ENCODE peak calls at places on chromosome 21, in five cellular contexts. One of them, this sample, is unnamed.

GRCh38 chr21:37828515-37828914 is 87.7 kb downstream of the KCNJ6 start:
- DNase-seq in heart left ventricle: no peak
- DNase-seq in fibroblast of lung: no peak
- DNase-seq in ovary: no peak
- DNase-seq in endothelial cell of umbilical vein: no peak
- DNase-seq in this sample: no peak

GRCh38 chr21:41597227-41597626 is 89.3 kb upstream of the TMPRSS2 start:
- DNase-seq in ovary: peak
- DNase-seq in fibroblast of lung: no peak
- DNase-seq in endothelial cell of umbilical vein: no peak
- DNase-seq in heart left ventricle: no peak
- DNase-seq in this sample: no peak

GRCh38 chr21:27206368-27206982 is 239.6 kb upstream of the ADAMTS5 start:
- DNase-seq in fibroblast of lung: peak
- DNase-seq in ovary: no peak
- DNase-seq in heart left ventricle: no peak
- DNase-seq in endothelial cell of umbilical vein: no peak
- DNase-seq in this sample: peak

GRCh38 chr21:38880578-38880966 is 74.8 kb downstream of the ETS2 start:
- DNase-seq in heart left ventricle: no peak
- DNase-seq in endothelial cell of umbilical vein: no peak
- DNase-seq in ovary: no peak
- DNase-seq in fibroblast of lung: no peak
- DNase-seq in this sample: no peak

GRCh38 chr21:41641821-41642368 is 125.0 kb downstream of the RIPK4 start:
- DNase-seq in endothelial cell of umbilical vein: peak
- DNase-seq in fibroblast of lung: peak
- DNase-seq in ovary: peak
- DNase-seq in heart left ventricle: peak
- DNase-seq in this sample: peak

GRCh38 chr21:28608646-28609045 is 384.0 kb downstream of the LTN1 start:
- DNase-seq in ovary: no peak
- DNase-seq in fibroblast of lung: no peak
- DNase-seq in heart left ventricle: no peak
- DNase-seq in endothelial cell of umbilical vein: no peak
- DNase-seq in this sample: no peak

GRCh38 chr21:42061195-42061865 is 9.8 kb upstream of the UMODL1 start:
- DNase-seq in ovary: no peak
- DNase-seq in endothelial cell of umbilical vein: no peak
- DNase-seq in fibroblast of lung: no peak
- DNase-seq in heart left ventricle: peak
- DNase-seq in this sample: no peak

GRCh38 chr21:21921410-21922232 is 923.4 kb downstream of the NCAM2 start:
- DNase-seq in endothelial cell of umbilical vein: no peak
- DNase-seq in ovary: no peak
- DNase-seq in fibroblast of lung: peak
- DNase-seq in heart left ventricle: no peak
- DNase-seq in this sample: no peak

GRCh38 chr21:42150458-42151085 is 68.4 kb upstream of the ABCG1 start:
- DNase-seq in endothelial cell of umbilical vein: no peak
- DNase-seq in heart left ventricle: no peak
- DNase-seq in fibroblast of lung: no peak
- DNase-seq in ovary: no peak
- DNase-seq in this sample: no peak

GRCh38 chr21:41786521-41786987 is 19.7 kb upstream of the RIPK4 start:
- DNase-seq in heart left ventricle: no peak
- DNase-seq in fibroblast of lung: peak
- DNase-seq in ovary: no peak
- DNase-seq in endothelial cell of umbilical vein: no peak
- DNase-seq in this sample: no peak

GRCh38 chr21:20996421-20997307 is 1.5 kb upstream of the NCAM2 start:
- DNase-seq in fibroblast of lung: peak
- DNase-seq in heart left ventricle: no peak
- DNase-seq in ovary: no peak
- DNase-seq in endothelial cell of umbilical vein: no peak
- DNase-seq in this sample: no peak

GRCh38 chr21:18646114-18646513 is 242.5 kb upstream of the TMPRSS15 start:
- DNase-seq in endothelial cell of umbilical vein: no peak
- DNase-seq in fibroblast of lung: no peak
- DNase-seq in heart left ventricle: no peak
- DNase-seq in ovary: no peak
- DNase-seq in this sample: no peak

GRCh38 chr21:39083377-39084008 is 99.8 kb downstream of the PSMG1 start:
- DNase-seq in fibroblast of lung: no peak
- DNase-seq in ovary: peak
- DNase-seq in endothelial cell of umbilical vein: no peak
- DNase-seq in heart left ventricle: no peak
- DNase-seq in this sample: no peak

GRCh38 chr21:16492892-16493291 is 763.1 kb downstream of the USP25 start:
- DNase-seq in endothelial cell of umbilical vein: no peak
- DNase-seq in fibroblast of lung: peak
- DNase-seq in ovary: no peak
- DNase-seq in heart left ventricle: no peak
- DNase-seq in this sample: no peak

GRCh38 chr21:33302055-33302454 is 22.7 kb upstream of the IFNAR1 start:
- DNase-seq in ovary: no peak
- DNase-seq in fibroblast of lung: no peak
- DNase-seq in heart left ventricle: no peak
- DNase-seq in endothelial cell of umbilical vein: no peak
- DNase-seq in this sample: no peak
- H3K27ac ChIP-seq in ovary: no peak
- H3K27ac ChIP-seq in fibroblast of lung: no peak
- H3K27ac ChIP-seq in heart left ventricle: peak
- H3K27ac ChIP-seq in endothelial cell of umbilical vein: no peak
- H3K27ac ChIP-seq in this sample: no peak

GRCh38 chr21:44285102-44285501 is 574 bp upstream of the AIRE start:
- DNase-seq in endothelial cell of umbilical vein: no peak
- DNase-seq in heart left ventricle: no peak
- DNase-seq in fibroblast of lung: no peak
- DNase-seq in ovary: no peak
- DNase-seq in this sample: no peak
- TF ChIP-seq CTCF in endothelial cell of umbilical vein: no peak
- TF ChIP-seq CTCF in heart left ventricle: no peak
- TF ChIP-seq CTCF in fibroblast of lung: no peak
- TF ChIP-seq CTCF in ovary: no peak
- TF ChIP-seq CTCF in this sample: no peak

GRCh38 chr21:46141767-46142580 is 13.4 kb downstream of the FTCD start:
- DNase-seq in heart left ventricle: peak
- DNase-seq in endothelial cell of umbilical vein: no peak
- DNase-seq in ovary: no peak
- DNase-seq in fibroblast of lung: no peak
- DNase-seq in this sample: no peak
- H3K4me3 ChIP-seq in heart left ventricle: no peak
- H3K4me3 ChIP-seq in endothelial cell of umbilical vein: no peak
- H3K4me3 ChIP-seq in ovary: no peak
- H3K4me3 ChIP-seq in fibroblast of lung: no peak
- H3K4me3 ChIP-seq in this sample: no peak

DNA sequence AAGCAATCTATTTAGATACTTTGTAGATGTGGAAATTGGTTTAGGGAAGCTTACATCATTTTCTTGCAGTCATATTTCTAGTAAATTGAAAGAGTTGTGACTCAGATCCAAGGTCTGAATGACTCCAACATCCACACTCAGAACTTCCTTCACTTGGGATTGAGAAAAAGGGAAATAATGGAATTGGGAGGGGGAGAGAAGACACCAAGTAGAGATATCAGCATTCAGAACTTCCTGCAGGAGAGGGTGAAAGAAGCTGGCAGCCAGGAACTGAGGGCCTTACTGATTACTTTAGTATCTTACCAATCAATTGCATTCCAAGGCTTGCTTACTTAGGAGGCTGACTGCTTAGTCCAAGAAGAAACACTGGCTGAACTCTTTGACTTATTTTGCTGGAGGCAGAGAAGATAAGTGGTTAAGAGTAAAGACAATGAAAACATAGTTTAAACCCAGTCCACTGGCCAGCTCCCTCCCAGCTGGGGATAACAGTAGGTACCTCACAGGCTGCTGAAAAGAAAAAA is 21.7 kb downstream of the APP start:
- DNase-seq in fibroblast of lung: peak
- DNase-seq in heart left ventricle: no peak
- DNase-seq in ovary: no peak
- DNase-seq in endothelial cell of umbilical vein: peak
- DNase-seq in this sample: peak
- H3K27ac ChIP-seq in fibroblast of lung: peak
- H3K27ac ChIP-seq in heart left ventricle: peak
- H3K27ac ChIP-seq in ovary: no peak
- H3K27ac ChIP-seq in endothelial cell of umbilical vein: peak
- H3K27ac ChIP-seq in this sample: peak

GRCh38 chr21:45378258-45378966 is 26.6 kb upstream of the COL18A1 start:
- DNase-seq in fibroblast of lung: peak
- DNase-seq in endothelial cell of umbilical vein: peak
- DNase-seq in heart left ventricle: no peak
- DNase-seq in ovary: peak
- DNase-seq in this sample: no peak
- TF ChIP-seq CTCF in fibroblast of lung: no peak
- TF ChIP-seq CTCF in endothelial cell of umbilical vein: no peak
- TF ChIP-seq CTCF in heart left ventricle: no peak
- TF ChIP-seq CTCF in ovary: no peak
- TF ChIP-seq CTCF in this sample: no peak

DNA sequence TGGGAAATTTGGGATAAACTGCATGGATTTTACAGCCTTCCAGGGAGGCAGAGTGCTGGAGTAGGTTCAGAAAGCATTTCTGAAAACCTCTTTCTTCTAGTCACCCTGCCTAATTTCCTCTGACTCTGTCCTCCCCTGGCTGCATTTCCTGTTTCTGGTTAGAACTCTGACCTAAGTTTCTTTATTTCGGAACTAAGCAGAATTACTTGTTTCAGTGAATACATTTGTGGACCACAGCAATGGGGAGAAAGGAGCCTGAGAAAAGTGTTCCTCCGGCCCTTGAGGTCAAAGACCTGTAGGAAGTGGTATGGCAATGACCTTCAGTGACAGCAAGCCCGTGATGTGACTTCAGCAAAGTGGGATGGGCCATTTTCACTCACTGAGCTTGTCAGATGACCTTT is 173.4 kb upstream of the RUNX1 start:
- DNase-seq in fibroblast of lung: no peak
- DNase-seq in heart left ventricle: no peak
- DNase-seq in endothelial cell of umbilical vein: peak
- DNase-seq in ovary: no peak
- DNase-seq in this sample: no peak
- H3K4me3 ChIP-seq in fibroblast of lung: no peak
- H3K4me3 ChIP-seq in heart left ventricle: no peak
- H3K4me3 ChIP-seq in endothelial cell of umbilical vein: no peak
- H3K4me3 ChIP-seq in ovary: no peak
- H3K4me3 ChIP-seq in this sample: no peak

This sample was measured in brain microvascular endothelial cell.